ENCODE peak calls at places on chromosome 18, in five cellular contexts. H, W, I, K and P are unnamed samples.

GRCh38 chr18:45012286-45012685 is 331.6 kb downstream of the SETBP1 start:
- DNase-seq in H (no peak), W (no peak), I (peak; percentile 49), K (no peak), P (no peak)

GRCh38 chr18:44837491-44838185 is 156.9 kb downstream of the SETBP1 start:
- DNase-seq in H (no peak), W (no peak), I (no peak), K (no peak), P (no peak)

GRCh38 chr18:31611511-31611910 is 19.8 kb downstream of the TTR start:
- DNase-seq in H (no peak), W (no peak), I (no peak), K (no peak), P (no peak)

GRCh38 chr18:43662657-43663056 is 385.4 kb upstream of the SYT4 start:
- DNase-seq in H (no peak), W (no peak), I (peak; percentile 92), K (peak; percentile 79), P (no peak)

GRCh38 chr18:6256521-6256920 is 158.2 kb downstream of the L3MBTL4 start:
- DNase-seq in H (no peak), W (peak; percentile 38), I (no peak), K (no peak), P (no peak)

GRCh38 chr18:74873629-74874028 is 276.0 kb downstream of the ZNF407 start:
- DNase-seq in H (no peak), W (no peak), I (no peak), K (no peak), P (no peak)

GRCh38 chr18:45628979-45629958 is 14.0 kb downstream of the SLC14A2 start:
- DNase-seq in H (no peak), W (no peak), I (peak; percentile 68), K (peak; percentile 34), P (no peak)

GRCh38 chr18:10285283-10285640 is 169.2 kb upstream of the APCDD1 start:
- DNase-seq in H (no peak), W (no peak), I (no peak), K (no peak), P (peak; percentile 30)

GRCh38 chr18:79521806-79522205 is 126.1 kb downstream of the NFATC1 start:
- DNase-seq in H (no peak), W (no peak), I (no peak), K (no peak), P (no peak)